ENCODE peak calls at places on chromosomes 1 and 21, in nine cellular contexts. Z is cardiac muscle cell, W is GM23338, G is stomach, Q is upper lobe of right lung, A is PC-9, V is IMR-90, U is tibial artery, M is tibial nerve. S is an unnamed sample.

GRCh38 chr1:113392541-113392940 is 2.2 kb downstream of the MAGI3 start:
- DNase-seq in M (no peak), W (no peak), Z (no peak), Q (no peak), U (no peak), A (no peak), G (no peak), V (no peak), S (no peak)

GRCh38 chr1:175481126-175482071 is 262.0 kb downstream of the TNR start:
- DNase-seq in Q (no peak), A (no peak), Z (peak), M (no peak), U (no peak), W (peak), V (peak), G (no peak), S (no peak)

GRCh38 chr1:24965571-24965930 is 35.5 kb upstream of the RUNX3 start:
- DNase-seq in Z (no peak), U (no peak), M (no peak), W (no peak), V (no peak), A (no peak), G (no peak), Q (no peak), S (no peak)

GRCh38 chr1:53373246-53373645 is 45.4 kb upstream of the LRP8 start:
- DNase-seq in Z (no peak), W (no peak), A (no peak), Q (no peak), U (no peak), V (no peak), M (peak), G (peak), S (no peak)

GRCh38 chr21:37244506-37245083 is 22.5 kb downstream of the VPS26C start:
- DNase-seq in W (peak), U (no peak), V (no peak), G (no peak), A (no peak), M (no peak), Z (no peak), Q (no peak), S (no peak)

GRCh38 chr1:146036241-146036989 is 14.9 kb upstream of the HJV start:
- DNase-seq in G (no peak), A (no peak), Z (no peak), V (no peak), M (no peak), W (no peak), Q (no peak), U (no peak), S (no peak)

GRCh38 chr1:224784606-224785328 is 144.7 kb upstream of the DNAH14 start:
- DNase-seq in U (no peak), V (peak), G (no peak), A (peak), W (no peak), Z (no peak), Q (no peak), M (no peak), S (no peak)

GRCh38 chr1:178417858-178418257 is 78.9 kb downstream of the CLEC20A start:
- DNase-seq in A (peak), W (no peak), Q (no peak), V (peak), M (no peak), U (no peak), Z (no peak), G (no peak), S (no peak)

GRCh38 chr21:43809346-43809799 is 20.0 kb downstream of the RRP1 start:
- DNase-seq in M (no peak), A (no peak), Z (no peak), W (no peak), G (no peak), U (no peak), V (no peak), Q (no peak), S (no peak)

GRCh38 chr1:203537806-203538464 is 44.0 kb downstream of the OPTC start:
- DNase-seq in A (peak), Z (no peak), M (no peak), G (peak), U (no peak), V (peak), W (no peak), Q (peak), S (no peak)

GRCh38 chr1:99849413-99849743 is 783 bp upstream of the AGL start:
- DNase-seq in A (no peak), Z (no peak), G (no peak), V (no peak), U (no peak), W (no peak), Q (no peak), M (no peak), S (no peak)

GRCh38 chr1:93591833-93592635 is 89.6 kb downstream of the BCAR3 start:
- DNase-seq in Q (peak), Z (no peak), U (no peak), V (no peak), A (no peak), M (no peak), W (no peak), G (peak), S (no peak)

GRCh38 chr1:167431909-167432650 is 86.2 kb downstream of the CD247 start:
- DNase-seq in A (no peak), V (no peak), Q (no peak), W (no peak), U (no peak), M (no peak), Z (no peak), G (no peak), S (no peak)

GRCh38 chr1:33171993-33172813 is 9.6 kb downstream of the TRIM62 start:
- DNase-seq in Z (no peak), G (no peak), W (no peak), A (no peak), U (no peak), M (no peak), V (no peak), Q (no peak), S (no peak)

GRCh38 chr1:111660204-111661150 is 40.9 kb downstream of the RAP1A start:
- DNase-seq in V (peak), A (peak), M (no peak), Z (no peak), U (no peak), G (no peak), Q (no peak), W (no peak), S (no peak)

GRCh38 chr1:29986986-29987385 is 736.4 kb downstream of the MATN1 start:
- DNase-seq in M (no peak), A (no peak), U (no peak), Q (no peak), V (no peak), G (no peak), Z (peak), W (peak), S (peak)

GRCh38 chr1:78676347-78676982 is 26.8 kb downstream of the IFI44 start:
- DNase-seq in M (peak), A (no peak), U (peak), G (peak), Q (no peak), W (peak), V (peak), Z (peak), S (no peak)

GRCh38 chr1:33329600-33330305 is 8.9 kb upstream of the A3GALT2 start:
- DNase-seq in Z (no peak), V (no peak), W (no peak), G (no peak), U (no peak), M (no peak), A (no peak), Q (no peak), S (no peak)

GRCh38 chr1:223429313-223429731 is 36.1 kb downstream of the CCDC185 start:
- DNase-seq in U (peak), Q (no peak), A (no peak), G (no peak), V (peak), W (no peak), M (no peak), Z (no peak), S (no peak)

GRCh38 chr1:53737648-53738204 is 1.2 kb downstream of the GLIS1 start:
- DNase-seq in Q (no peak), G (no peak), U (no peak), W (peak), Z (peak), M (no peak), V (no peak), A (no peak), S (no peak)

GRCh38 chr1:94769551-94769950 is 50.6 kb upstream of the SLC44A3 start:
- DNase-seq in Q (no peak), G (no peak), U (no peak), A (peak), V (no peak), Z (no peak), W (no peak), M (no peak), S (no peak)

GRCh38 chr1:86296305-86297205 is 99.6 kb downstream of the ODF2L start:
- DNase-seq in Z (no peak), M (no peak), Q (no peak), V (no peak), U (no peak), A (no peak), W (no peak), G (no peak), S (no peak)

GRCh38 chr1:8169364-8170058 is 143.4 kb upstream of the ERRFI1 start:
- DNase-seq in G (peak), U (peak), A (peak), M (peak), Z (no peak), V (peak), Q (peak), W (no peak), S (no peak)

GRCh38 chr1:222384536-222384935 is 163.4 kb downstream of the HHIPL2 start:
- DNase-seq in U (no peak), V (no peak), W (no peak), G (no peak), Z (no peak), Q (no peak), M (no peak), A (no peak), S (no peak)

GRCh38 chr1:56452027-56453011 is 127.0 kb downstream of the PLPP3 start:
- DNase-seq in G (no peak), U (peak), M (no peak), A (no peak), V (no peak), W (no peak), Q (no peak), Z (no peak), S (no peak)

GRCh38 chr1:228445867-228446584 is 29.4 kb upstream of the TRIM17 start:
- DNase-seq in G (no peak), U (no peak), V (peak), W (peak), Q (no peak), Z (peak), M (no peak), A (no peak), S (no peak)

DNA sequence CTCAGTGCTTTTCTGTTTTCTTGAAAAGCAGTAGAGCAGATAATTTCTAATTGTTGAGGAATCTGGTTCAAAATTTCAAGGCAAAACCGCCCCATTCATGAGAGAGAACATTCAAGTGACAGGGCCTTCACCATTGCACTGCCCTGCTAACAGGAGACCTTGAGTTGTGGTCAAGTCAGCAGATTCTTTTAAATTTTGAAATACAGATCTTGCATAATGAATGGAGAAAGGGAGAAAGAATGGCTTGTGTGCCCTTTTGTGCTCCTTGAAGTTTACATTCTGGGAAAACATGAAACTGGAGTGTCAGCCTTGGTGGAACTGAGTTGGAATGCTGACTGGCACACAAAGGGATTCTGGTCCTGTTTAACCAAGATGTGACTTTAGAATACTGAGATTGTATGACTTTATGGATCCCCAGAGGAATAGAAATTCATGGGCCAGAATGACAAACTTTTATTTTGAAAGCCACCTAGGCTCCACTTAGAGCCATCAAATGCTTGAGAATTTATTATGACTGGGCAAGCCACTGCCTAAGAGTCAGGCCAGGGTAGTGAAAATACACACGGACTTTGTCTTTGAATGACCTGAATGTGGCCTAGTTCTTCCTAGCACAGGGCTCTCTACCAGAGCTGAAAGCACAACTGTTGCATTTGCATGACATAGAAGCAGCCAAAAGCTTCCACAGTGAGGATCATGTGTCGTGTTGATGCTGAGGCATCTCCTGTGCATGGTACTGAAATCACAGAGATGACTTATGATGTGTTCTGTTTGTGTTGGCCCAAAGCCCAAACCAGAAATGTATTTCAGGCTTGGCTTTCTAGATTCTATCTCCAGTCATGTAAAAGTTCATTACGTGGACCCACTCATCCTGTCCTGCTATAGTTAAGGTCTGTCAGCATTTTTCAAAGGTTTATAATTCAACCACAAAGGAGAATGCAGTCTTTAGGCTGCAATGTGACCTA is 164.2 kb upstream of the UBE2U start:
- DNase-seq in Q (no peak), W (peak), V (peak), A (peak), Z (peak), M (peak), G (peak), U (peak), S (no peak)
- H3K27ac ChIP-seq in Q (no peak), W (peak), V (peak), A (peak), Z (peak), M (peak), G (peak), U (peak), S (peak)

DNA sequence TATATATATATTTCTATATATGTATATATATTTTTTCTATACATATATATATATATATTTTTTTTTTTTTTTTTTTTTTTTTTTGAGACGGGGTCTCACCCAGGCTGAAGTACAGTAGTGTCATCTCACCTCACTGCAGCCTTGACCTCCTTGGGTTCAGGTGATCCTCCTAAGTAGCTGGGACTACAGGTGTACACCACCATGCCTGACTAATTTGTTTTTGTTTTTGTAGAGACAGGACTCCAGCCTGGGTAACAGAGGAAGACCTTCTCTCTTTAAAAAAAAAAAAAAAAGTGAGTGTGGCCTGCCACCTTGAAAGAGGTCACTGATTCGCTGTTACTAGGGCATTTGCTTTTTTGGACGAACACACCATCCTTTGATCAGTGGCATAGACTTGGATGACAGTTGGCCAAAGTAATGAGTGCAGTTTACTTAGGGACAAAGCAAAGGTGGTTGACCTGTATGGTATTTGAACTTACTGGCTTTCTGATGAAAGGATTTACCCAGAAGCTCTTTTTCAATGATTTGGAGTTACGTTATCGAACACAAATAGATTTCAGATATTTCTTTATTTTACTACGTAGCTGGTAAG is 10.8 kb downstream of the SLC25A33 start:
- DNase-seq in M (no peak), Q (no peak), W (no peak), Z (no peak), V (no peak), U (no peak), G (no peak), A (no peak), S (no peak)
- H3K27ac ChIP-seq in M (no peak), Q (no peak), W (no peak), Z (no peak), V (no peak), U (no peak), G (no peak), A (no peak), S (no peak)

DNA sequence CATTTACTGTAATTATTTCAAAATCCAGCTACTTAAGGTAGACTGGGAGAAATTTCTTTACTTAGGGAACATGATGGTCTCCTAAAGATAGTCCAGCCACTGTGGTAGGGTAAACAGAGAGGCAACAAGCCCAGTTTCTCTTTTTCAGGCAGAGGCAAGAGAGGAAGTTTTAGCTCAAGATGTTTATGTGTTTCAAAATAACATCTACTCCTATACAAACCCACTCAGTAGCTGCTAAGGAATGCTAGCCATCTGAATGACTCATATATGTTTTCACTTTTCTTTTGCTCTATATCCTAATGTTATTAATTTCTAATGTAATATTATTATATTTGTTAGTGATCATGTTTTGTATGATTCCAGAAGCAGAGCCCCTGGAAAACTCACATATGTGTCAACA is 856.6 kb downstream of the PLA2G4A start:
- DNase-seq in W (no peak), Z (no peak), Q (no peak), U (no peak), A (no peak), M (no peak), G (no peak), V (peak), S (no peak)
- H3K27ac ChIP-seq in W (no peak), Z (no peak), Q (no peak), U (no peak), A (no peak), M (no peak), G (no peak), V (no peak), S (no peak)

GRCh38 chr1:206470692-206471414 is 577 bp downstream of the IKBKE start:
- DNase-seq in Q (peak), W (peak), V (peak), G (peak), A (peak), U (no peak), M (no peak), Z (peak), S (no peak)

GRCh38 chr1:206471993-206472392 is 1.7 kb downstream of the IKBKE start:
- DNase-seq in W (no peak), A (peak), Q (no peak), G (no peak), U (no peak), M (no peak), Z (no peak), V (no peak), S (no peak)

GRCh38 chr1:206471415-206471801 is 1.1 kb downstream of the IKBKE start:
- DNase-seq in V (no peak), G (no peak), W (no peak), Z (no peak), Q (no peak), M (no peak), A (peak), U (no peak), S (no peak)

GRCh38 chr1:206472886-206473285 is 2.6 kb downstream of the IKBKE start:
- DNase-seq in M (no peak), W (no peak), V (no peak), Z (no peak), U (no peak), G (no peak), A (peak), Q (peak), S (no peak)

DNA sequence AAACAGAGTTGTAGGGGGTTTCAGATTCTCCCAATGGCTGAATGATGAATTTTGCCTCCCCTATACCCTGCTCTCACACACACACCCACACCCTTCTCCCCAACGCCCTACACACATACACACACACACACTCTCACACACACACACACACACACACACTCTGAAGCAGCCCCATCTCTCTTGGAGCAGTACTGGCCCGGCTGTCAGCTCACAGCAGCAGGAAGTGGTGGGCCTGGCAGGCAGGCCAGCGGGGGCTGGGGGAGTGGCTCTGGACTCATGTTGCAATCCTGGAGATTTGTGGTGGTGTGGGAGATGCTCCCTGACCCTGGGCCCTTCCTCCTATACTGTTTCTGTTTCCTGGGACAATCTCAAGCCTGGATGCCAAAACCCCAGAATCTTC is 2.2 kb downstream of the IKBKE start:
- DNase-seq in M (no peak), Z (no peak), G (no peak), W (peak), V (peak), U (no peak), A (peak), Q (peak), S (no peak)
- H3K27ac ChIP-seq in M (no peak), Z (no peak), G (peak), W (no peak), V (peak), U (no peak), A (no peak), Q (no peak), S (peak)

GRCh38 chr1:207813513-207813881 is 61.6 kb downstream of the CD46 start:
- DNase-seq in M (no peak), Z (no peak), Q (no peak), A (no peak), G (no peak), W (no peak), U (no peak), V (no peak), S (no peak)

GRCh38 chr1:207811920-207812720 is 60.3 kb downstream of the CD46 start:
- DNase-seq in Q (peak), M (peak), Z (no peak), G (peak), W (peak), A (no peak), U (peak), V (peak), S (no peak)

GRCh38 chr1:207814469-207814868 is 62.6 kb downstream of the CD46 start:
- DNase-seq in Z (no peak), A (no peak), U (no peak), V (no peak), G (no peak), M (no peak), Q (no peak), W (no peak), S (no peak)

GRCh38 chr1:207813946-207814345 is 62.1 kb downstream of the CD46 start:
- DNase-seq in U (no peak), Q (no peak), G (peak), M (no peak), W (no peak), Z (no peak), V (no peak), A (no peak), S (no peak)

GRCh38 chr1:207812778-207813512 is 61.1 kb downstream of the CD46 start:
- DNase-seq in A (no peak), W (no peak), U (no peak), Q (no peak), Z (no peak), G (no peak), V (no peak), M (no peak), S (no peak)
- H3K27ac ChIP-seq in A (no peak), W (no peak), U (peak), Q (peak), Z (no peak), G (peak), V (no peak), M (peak), S (peak)